ENCODE peak calls at places on chromosome 17, in six cellular contexts. V is stomach, B is transverse colon, F is upper lobe of left lung, A is K562, C is A549. E is an unnamed sample.

GRCh38 chr17:81927145-81927652 is 336 bp downstream of the MAFG start:
- DNase-seq in B (no peak), V (no peak), A (no peak), F (no peak), C (no peak), E (peak; percentile 66)

GRCh38 chr17:62062313-62062712 is 2.8 kb downstream of the MED13 start:
- DNase-seq in A (no peak), B (no peak), V (no peak), C (no peak), F (no peak), E (no peak)

GRCh38 chr17:45222273-45222993 is 748 bp downstream of the FMNL1 start:
- DNase-seq in F (no peak), B (no peak), C (no peak), V (no peak), A (peak; percentile 79), E (no peak)

GRCh38 chr17:28381141-28381825 is 9.8 kb downstream of the SARM1 start:
- DNase-seq in A (no peak), B (peak; percentile 47), V (peak; percentile 44), C (no peak), F (peak; percentile 88), E (no peak)

GRCh38 chr17:59848778-59849177 is 44.0 kb downstream of the TUBD1 start:
- DNase-seq in F (peak; percentile 39), C (no peak), B (peak; percentile 81), A (no peak), V (peak; percentile 74), E (peak; percentile 53)

GRCh38 chr17:68567035-68567434 is 34.1 kb downstream of the FAM20A start:
- DNase-seq in F (no peak), C (no peak), A (no peak), V (no peak), B (no peak), E (no peak)

GRCh38 chr17:45376171-45376564 is 56.5 kb downstream of the ARHGAP27 start:
- DNase-seq in A (no peak), V (no peak), C (no peak), F (no peak), B (no peak), E (no peak)

GRCh38 chr17:68378202-68379149 is 78.8 kb downstream of the WIPI1 start:
- DNase-seq in V (peak; percentile 71), A (no peak), C (peak; percentile 88), F (peak; percentile 70), B (peak; percentile 77), E (peak; percentile 99)

GRCh38 chr17:14972844-14973243 is 292.3 kb downstream of the PMP22 start:
- DNase-seq in B (no peak), A (no peak), F (no peak), V (no peak), C (no peak), E (no peak)

GRCh38 chr17:82931696-82932060 is 91.9 kb upstream of the ZNF750 start:
- DNase-seq in B (peak; percentile 34), F (peak; percentile 44), A (no peak), V (peak; percentile 24), C (no peak), E (peak; percentile 81)

GRCh38 chr17:42230225-42230624 is 35.9 kb upstream of the GHDC start:
- DNase-seq in A (no peak), V (no peak), F (no peak), C (no peak), B (no peak), E (no peak)

GRCh38 chr17:1039511-1040215 is 42.7 kb downstream of the TIMM22 start:
- DNase-seq in A (no peak), F (peak; percentile 89), C (no peak), B (peak; percentile 53), V (peak; percentile 75), E (no peak)

GRCh38 chr17:81941484-81942166 is 4.5 kb upstream of the PYCR1 start:
- DNase-seq in F (no peak), C (no peak), A (no peak), B (no peak), V (no peak), E (no peak)

GRCh38 chr17:57044976-57045867 is 39.8 kb upstream of the AKAP1 start:
- DNase-seq in F (peak; percentile 84), V (no peak), A (no peak), B (no peak), C (no peak), E (no peak)

GRCh38 chr17:10019941-10020403 is 114.9 kb upstream of the RCVRN start:
- DNase-seq in V (no peak), F (no peak), C (no peak), A (no peak), B (no peak), E (no peak)

GRCh38 chr17:48883171-48883570 is 9.4 kb upstream of the ATP5MC1 start:
- DNase-seq in V (no peak), B (no peak), C (no peak), F (no peak), A (no peak), E (no peak)
- TF ChIP-seq CTCF in V (no peak), B (no peak), C (no peak), F (no peak), A (no peak), E (no peak)

GRCh38 chr17:49677134-49677932 is 564 bp downstream of the SPOP start:
- DNase-seq in V (peak; percentile 98), B (peak; percentile 97), F (peak; percentile 99), C (peak; percentile 94), A (peak; percentile 96), E (peak; percentile 99)

GRCh38 chr17:49674507-49674906 is 3.4 kb downstream of the SPOP start:
- DNase-seq in V (no peak), C (no peak), B (no peak), A (no peak), F (no peak), E (no peak)

GRCh38 chr17:49677933-49678847 is at the start of gene SPOP:
- DNase-seq in V (peak; percentile 99), B (peak; percentile 99), F (peak; percentile 99), C (peak; percentile 100), A (peak; percentile 99), E (peak; percentile 99)

GRCh38 chr17:49680314-49680713 is 2.4 kb upstream of the SPOP start:
- DNase-seq in V (no peak), C (no peak), A (no peak), B (no peak), F (no peak), E (no peak)

GRCh38 chr17:49676276-49676868 is 1.5 kb downstream of the SPOP start:
- DNase-seq in V (no peak), C (no peak), F (no peak), A (peak; percentile 37), B (peak; percentile 14), E (no peak)
- TF ChIP-seq EP300 in V (no peak), C (no peak), F (no peak), A (no peak), B (no peak), E (no peak)

GRCh38 chr17:48757524-48757961 is 29.0 kb upstream of the HOXB13 start:
- DNase-seq in B (no peak), F (no peak), V (no peak), A (no peak), C (no peak), E (no peak)
- H3K4me1 ChIP-seq in B (peaks cover 66% of the 10 kb centered on the region), F (peaks cover 9% of the 10 kb centered on the region), V (peaks cover 27% of the 10 kb centered on the region), A (no peaks in the 10 kb centered on the region), C (peaks cover 33% of the 10 kb centered on the region), E (no peaks in the 10 kb centered on the region)

GRCh38 chr17:78174870-78175642 is 6.7 kb downstream of the SYNGR2 start:
- DNase-seq in C (no peak), B (peak; percentile 62), F (no peak), A (no peak), V (peak; percentile 62), E (peak; percentile 41)

GRCh38 chr17:78175643-78175981 is 7.2 kb downstream of the SYNGR2 start:
- DNase-seq in B (no peak), C (no peak), V (no peak), A (no peak), F (no peak), E (no peak)

GRCh38 chr17:78173025-78173715 is 4.8 kb downstream of the SYNGR2 start:
- DNase-seq in F (no peak), A (no peak), V (no peak), C (no peak), B (peak; percentile 68), E (peak; percentile 58)

GRCh38 chr17:78172284-78173024 is 4.1 kb downstream of the SYNGR2 start:
- DNase-seq in A (no peak), B (peak; percentile 89), F (peak; percentile 84), V (peak; percentile 73), C (peak; percentile 46), E (peak; percentile 73)

GRCh38 chr17:78174332-78174869 is 6.0 kb downstream of the SYNGR2 start:
- DNase-seq in V (peak; percentile 96), B (peak; percentile 91), F (peak; percentile 93), A (no peak), C (peak; percentile 56), E (peak; percentile 58)
- TF ChIP-seq CTCF in V (peak; percentile 93), B (peak; percentile 62), F (peak; percentile 70), A (no peak), C (no peak), E (no peak)

GRCh38 chr17:11900655-11901054 is 96.6 kb downstream of the ZNF18 start:
- DNase-seq in C (no peak), A (no peak), F (no peak), B (no peak), V (no peak), E (no peak)

GRCh38 chr17:11898526-11899235 is 98.6 kb downstream of the ZNF18 start:
- DNase-seq in C (no peak), V (no peak), B (no peak), F (no peak), A (no peak), E (no peak)

GRCh38 chr17:11900103-11900502 is 97.2 kb downstream of the ZNF18 start:
- DNase-seq in V (no peak), C (no peak), A (no peak), B (no peak), F (no peak), E (no peak)

GRCh38 chr17:11901901-11902300 is 95.4 kb downstream of the ZNF18 start:
- DNase-seq in C (no peak), A (no peak), F (no peak), B (no peak), V (no peak), E (no peak)

DNA sequence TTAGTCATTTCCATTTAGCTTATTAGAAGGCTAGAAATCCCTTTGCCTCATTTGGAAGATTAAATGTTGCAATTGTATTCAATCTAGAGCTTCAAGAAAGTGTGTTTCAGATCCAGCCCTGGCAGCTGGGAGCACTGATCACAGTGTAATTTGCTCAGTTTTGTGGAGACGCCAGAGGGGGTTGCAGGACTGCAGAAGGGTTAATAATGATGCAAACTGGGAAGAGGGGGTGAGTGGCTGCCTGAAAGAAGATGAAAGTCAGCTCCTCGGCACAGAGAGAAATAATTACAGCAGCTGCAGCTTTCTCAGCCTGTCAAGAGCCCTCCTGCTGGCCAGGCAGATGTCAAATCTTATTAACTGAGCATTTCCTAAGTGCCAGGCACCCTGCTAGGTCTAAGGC is 97.8 kb downstream of the ZNF18 start:
- DNase-seq in V (no peak), A (peak; percentile 12), F (no peak), C (no peak), B (no peak), E (no peak)
- TF ChIP-seq EP300 in V (no peak), A (no peak), F (no peak), C (no peak), B (no peak), E (no peak)

DNA sequence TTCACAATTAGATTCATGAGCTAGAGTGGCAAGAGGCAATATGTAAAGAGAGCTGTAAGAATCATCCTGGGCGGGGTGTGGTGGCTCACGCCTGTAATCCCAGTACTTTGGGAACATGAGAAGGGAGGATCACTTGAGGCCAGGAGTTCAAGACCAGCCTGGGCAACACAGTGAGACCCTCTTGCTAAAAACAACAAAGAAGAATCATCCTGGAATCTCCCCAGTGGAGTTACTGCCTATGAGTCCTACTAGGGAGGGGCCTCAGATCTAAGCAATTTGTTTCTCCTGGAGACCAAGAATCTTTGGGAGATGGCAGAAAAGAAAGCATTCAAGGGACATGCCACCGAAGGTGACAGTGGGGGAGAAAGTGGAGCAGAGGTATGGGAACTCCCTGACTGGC is 119.1 kb downstream of the HIC1 start:
- DNase-seq in B (no peak), F (no peak), V (no peak), A (no peak), C (no peak), E (no peak)
- H3K4me1 ChIP-seq in B (peaks cover 65% of the 10 kb centered on the region), F (peaks cover 72% of the 10 kb centered on the region), V (peaks cover 78% of the 10 kb centered on the region), A (no peaks in the 10 kb centered on the region), C (peaks cover 37% of the 10 kb centered on the region), E (peaks cover 49% of the 10 kb centered on the region)

E was measured in ovary.